ENCODE peak calls at places on chromosomes 4 and X, in nine cellular contexts. A is left lung, E is ovary, G is A673, N is mucosa of descending colon, Z is breast epithelium, P is lower lobe of right lung, X is bronchial epithelial cell, Q is Peyer's patch. R is an unnamed sample. For H3K36me3, the result is how much of the 10 kb centered on the place peaks cover.

GRCh38 chr4:17324431-17324830 is 187.5 kb downstream of the QDPR start:
- DNase-seq in X (no peak), A (no peak), P (no peak), G (peak), Q (no peak), N (no peak), Z (no peak), E (peak), R (no peak)

GRCh38 chr4:19030536-19030935 is 1009.0 kb upstream of the LCORL start:
- DNase-seq in P (no peak), Q (no peak), N (no peak), G (no peak), A (no peak), Z (no peak), X (no peak), E (no peak), R (no peak)

GRCh38 chr4:168877407-168877778 is 132.7 kb downstream of the CBR4 start:
- DNase-seq in N (no peak), X (no peak), A (no peak), G (no peak), P (no peak), E (no peak), Z (no peak), Q (no peak), R (no peak)

GRCh38 chrX:111123125-111123524 is 27.1 kb downstream of the PAK3 start:
- DNase-seq in E (no peak), A (no peak), X (no peak), G (no peak), N (no peak), Z (no peak), P (no peak), Q (no peak), R (no peak)

GRCh38 chr4:123599061-123599919 is 202.7 kb downstream of the SPRY1 start:
- DNase-seq in P (no peak), E (no peak), N (no peak), Z (no peak), X (peak), Q (no peak), G (no peak), A (no peak), R (no peak)

GRCh38 chr4:142944565-142944964 is 98.5 kb upstream of the INPP4B start:
- DNase-seq in N (no peak), Q (no peak), G (no peak), X (no peak), Z (no peak), E (no peak), P (no peak), A (no peak), R (no peak)

GRCh38 chr4:185318679-185319078 is 77.0 kb downstream of the LRP2BP start:
- DNase-seq in A (no peak), P (no peak), Q (no peak), Z (no peak), E (no peak), N (no peak), G (peak), X (peak), R (no peak)

GRCh38 chr4:18445110-18445509 is 423.6 kb upstream of the LCORL start:
- DNase-seq in P (no peak), E (no peak), X (no peak), G (no peak), Q (no peak), A (no peak), N (no peak), Z (no peak), R (no peak)

GRCh38 chr4:3682236-3683076 is 83.7 kb upstream of the ADRA2C start:
- DNase-seq in Z (no peak), A (peak), Q (no peak), X (no peak), N (no peak), G (no peak), P (peak), E (no peak), R (no peak)

GRCh38 chr4:174928174-174928573 is 10.0 kb downstream of the ADAM29 start:
- DNase-seq in G (no peak), A (peak), Z (no peak), Q (peak), X (no peak), P (no peak), N (no peak), E (no peak), R (peak)

GRCh38 chr4:179624768-179625181 is 2182.5 kb upstream of the AGA start:
- DNase-seq in N (no peak), G (peak), Z (no peak), P (no peak), A (no peak), Q (no peak), X (peak), E (no peak), R (no peak)

GRCh38 chr4:177809786-177810185 is 367.5 kb upstream of the AGA start:
- DNase-seq in Q (peak), Z (no peak), P (no peak), G (no peak), N (no peak), X (no peak), A (no peak), E (no peak), R (no peak)

GRCh38 chr4:44791842-44792241 is 65.5 kb upstream of the GNPDA2 start:
- DNase-seq in Z (no peak), P (no peak), A (no peak), G (no peak), X (no peak), Q (no peak), E (no peak), N (no peak), R (no peak)

GRCh38 chrX:387729-388128 is 1.0 kb upstream of the PPP2R3B start:
- DNase-seq in Q (no peak), P (no peak), A (no peak), X (no peak), N (peak), G (no peak), E (no peak), Z (no peak), R (no peak)

GRCh38 chr4:61443813-61444510 is 243.8 kb downstream of the ADGRL3 start:
- DNase-seq in A (no peak), P (no peak), E (no peak), Z (no peak), Q (no peak), X (peak), G (no peak), N (no peak), R (no peak)

GRCh38 chrX:102934624-102935023 is 2.4 kb upstream of the RAB40AL start:
- DNase-seq in Q (peak), P (no peak), Z (no peak), E (no peak), X (peak), A (no peak), N (no peak), G (peak), R (no peak)

GRCh38 chrX:129931411-129932136 is 25.6 kb downstream of the UTP14A start:
- DNase-seq in X (peak), G (peak), Q (peak), N (peak), A (peak), Z (peak), P (peak), E (peak), R (peak)

GRCh38 chrX:34810364-34810763 is 132.2 kb upstream of the FAM47B start:
- DNase-seq in E (no peak), Q (no peak), P (no peak), Z (no peak), X (peak), N (no peak), A (no peak), G (no peak), R (no peak)

GRCh38 chr4:106854970-106855369 is 181.1 kb downstream of the DKK2 start:
- DNase-seq in Q (no peak), P (no peak), X (no peak), N (no peak), Z (no peak), G (peak), E (no peak), A (no peak), R (no peak)

GRCh38 chrX:121949041-121949760 is 901.8 kb downstream of the GLUD2 start:
- DNase-seq in Q (no peak), A (no peak), X (no peak), Z (no peak), N (no peak), G (no peak), P (no peak), E (no peak), R (no peak)

GRCh38 chr4:80492761-80493160 is 157.2 kb downstream of the CFAP299 start:
- DNase-seq in Z (no peak), N (no peak), E (no peak), A (no peak), X (peak), P (no peak), Q (peak), G (no peak), R (no peak)

GRCh38 chr4:156191382-156191781 is 237.7 kb upstream of the CTSO start:
- DNase-seq in Q (no peak), E (no peak), G (no peak), P (no peak), Z (no peak), N (no peak), X (no peak), A (no peak), R (no peak)

GRCh38 chrX:9342581-9343051 is 122.2 kb upstream of the TBL1X start:
- DNase-seq in N (peak), X (no peak), E (peak), Z (peak), Q (peak), G (peak), P (peak), A (peak), R (peak)

DNA sequence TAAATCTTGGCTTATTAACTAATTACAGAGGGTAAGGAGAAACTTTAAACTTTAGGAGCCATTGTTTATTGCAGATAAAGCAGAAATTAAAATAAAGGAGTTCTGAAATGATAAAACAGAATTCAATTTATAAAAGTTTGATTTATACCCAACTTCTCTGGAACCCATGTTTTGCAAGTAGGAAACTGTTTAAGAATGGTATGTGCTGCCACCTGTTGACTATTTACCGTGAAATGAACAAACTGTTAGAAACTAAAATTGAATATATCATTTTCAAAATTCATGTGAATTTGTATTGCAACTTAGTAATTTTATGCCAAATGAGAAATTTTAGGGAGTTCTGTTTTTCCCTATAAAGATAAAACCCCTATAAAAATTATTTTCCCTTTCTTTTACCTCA is 11.0 kb upstream of the TBC1D8B start:
- DNase-seq in E (no peak), A (no peak), N (no peak), P (no peak), G (peak), X (peak), Z (no peak), Q (no peak), R (no peak)
- TF ChIP-seq CTCF in E (no peak), A (peak), N (no peak), P (peak), G (peak), X (no peak), Z (no peak), Q (peak), R (peak)

DNA sequence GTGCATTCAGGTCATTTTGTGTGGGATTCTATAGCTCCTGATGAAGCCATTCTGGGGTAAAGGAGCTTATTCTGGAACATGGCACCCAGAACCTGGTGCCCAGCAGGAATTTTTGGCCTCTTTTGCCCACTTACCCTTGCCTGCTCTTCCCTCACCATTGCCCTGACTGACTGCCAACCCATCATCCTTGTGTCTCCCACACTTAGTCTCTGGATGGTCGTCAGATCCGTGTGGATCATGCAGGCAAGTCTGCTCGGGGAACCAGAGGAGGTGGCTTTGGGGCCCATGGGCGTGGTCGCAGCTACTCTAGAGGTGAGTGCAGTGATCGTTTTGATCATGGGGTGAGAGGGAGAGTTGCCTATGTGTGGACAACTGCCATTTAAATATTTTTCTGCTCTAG is 1.8 kb downstream of the RBM3 start:
- DNase-seq in A (no peak), G (no peak), Z (no peak), E (no peak), Q (no peak), X (no peak), P (no peak), N (no peak), R (no peak)
- H3K4me3 ChIP-seq in A (peak), G (peak), Z (peak), E (no peak), Q (peak), X (peak), P (peak), N (no peak), R (peak)

GRCh38 chr4:102600689-102601088 is 99.5 kb downstream of the NFKB1 start:
- DNase-seq in P (no peak), X (no peak), E (no peak), N (no peak), A (no peak), Z (no peak), Q (no peak), G (no peak), R (no peak)

GRCh38 chr4:102599887-102600286 is 98.7 kb downstream of the NFKB1 start:
- DNase-seq in A (no peak), E (no peak), Q (no peak), P (no peak), X (no peak), Z (no peak), G (no peak), N (no peak), R (no peak)

GRCh38 chr4:102598759-102599379 is 97.7 kb downstream of the NFKB1 start:
- DNase-seq in X (no peak), A (no peak), G (no peak), Z (no peak), P (no peak), Q (no peak), N (no peak), E (no peak), R (no peak)

GRCh38 chr4:102598102-102598758 is 97.1 kb downstream of the NFKB1 start:
- DNase-seq in E (no peak), G (no peak), Z (no peak), P (no peak), Q (no peak), N (no peak), A (no peak), X (no peak), R (peak)

DNA sequence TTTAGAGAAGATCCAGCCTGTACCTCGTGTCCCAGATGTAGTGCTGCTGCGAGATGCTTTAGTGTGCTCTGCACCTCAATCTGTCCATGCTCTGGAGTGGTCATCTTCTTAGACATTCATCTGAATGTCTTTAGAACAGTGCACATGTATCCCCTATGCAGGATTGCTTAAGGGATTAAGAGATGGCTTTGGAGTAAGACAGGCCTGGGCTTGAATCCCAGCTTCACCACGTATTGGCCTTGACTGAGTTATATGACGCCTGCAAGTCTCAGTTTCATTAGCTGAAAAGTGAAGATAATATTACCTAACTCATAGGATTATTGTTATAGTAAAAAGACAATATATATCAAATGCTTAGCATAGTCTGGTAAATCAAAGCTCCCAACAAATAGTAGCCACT is 98.3 kb downstream of the NFKB1 start:
- DNase-seq in Q (no peak), Z (no peak), X (peak), E (no peak), A (no peak), G (no peak), N (no peak), P (no peak), R (no peak)
- H3K36me3 ChIP-seq in Q (under half), Z (under half), X (under half), E (under half), A (half or more), G (under half), N (under half), P (half or more), R (under half)

DNA sequence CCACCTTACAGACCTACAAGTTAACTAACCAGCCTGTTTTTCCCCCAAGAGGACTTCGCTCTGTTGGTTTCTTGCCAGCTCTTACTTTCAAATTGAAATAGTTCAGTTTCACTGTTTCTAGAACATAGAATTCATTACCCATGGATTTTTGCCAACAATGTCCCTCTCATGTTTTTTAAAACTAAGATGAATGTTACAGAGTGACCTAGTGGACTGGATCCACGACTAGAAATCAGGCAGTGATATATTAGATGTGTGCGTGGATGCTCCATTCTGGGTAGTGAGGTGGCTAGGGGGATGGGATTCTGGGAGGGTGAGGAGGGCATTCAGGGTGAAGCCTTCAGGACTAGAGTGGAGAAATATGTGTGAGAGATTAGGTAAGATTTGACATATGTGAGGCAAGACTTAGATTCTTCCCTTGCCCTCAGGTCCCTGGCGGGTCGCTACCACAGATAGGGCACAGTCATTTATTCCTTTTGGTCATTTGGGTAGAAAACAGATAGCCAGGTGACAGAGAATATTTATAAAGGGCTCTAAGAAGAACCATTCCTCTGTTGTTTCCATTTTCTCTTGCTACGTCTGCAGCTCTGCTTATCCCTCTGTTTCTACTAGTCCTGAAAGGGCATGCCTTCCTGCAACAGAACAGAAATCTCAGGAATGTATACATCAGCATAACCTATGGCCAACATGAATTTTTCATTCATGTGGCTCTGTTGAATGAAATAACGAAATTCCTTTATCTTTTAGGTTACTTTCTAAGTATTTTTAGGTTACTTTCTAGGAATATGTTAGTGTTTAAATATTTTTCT is 15.4 kb upstream of the JADE1 start:
- DNase-seq in A (no peak), P (no peak), Q (no peak), E (no peak), Z (no peak), G (no peak), X (no peak), N (no peak), R (no peak)
- TF ChIP-seq CTCF in A (no peak), P (no peak), Q (no peak), E (no peak), Z (no peak), G (no peak), X (no peak), N (no peak), R (no peak)